ENCODE peak calls at places on chromosome 9, in eight cellular contexts. X is NCI-H1417; R is activated naive CD8-positive, alpha-beta T cell treated with anti-CD3 and anti-CD28 coated beads, Interleukin-2, amount 50 U/mL, for 24 hours; G is activated T-cell treated with anti-CD3 and anti-CD28 coated beads for 1 hour; Q is Panc1; K is NCI-H2029 treated with DMSO at 0.1 percent for 48 hours; C is activated effector memory CD4-positive, alpha-beta T cell treated with Interleukin-2 at 50 U/mL for 16 hours; V is fibroblast of lung. W is an unnamed sample.
A peak's percentile ranks its signal among the peaks of the same experiment; 100 is the strongest.

GRCh38 chr9:127598839-127599549 is 13.1 kb upstream of the STXBP1 start:
- DNase-seq in X (no peak), V (no peak), K (no peak), C (no peak), G (no peak), Q (no peak), R (no peak), W (no peak)

GRCh38 chr9:94188246-94188645 is 70.9 kb upstream of the ZNF169 start:
- DNase-seq in R (no peak), C (no peak), V (no peak), X (no peak), G (no peak), Q (no peak), K (no peak), W (no peak)

GRCh38 chr9:87327567-87328125 is 170.0 kb upstream of the DAPK1 start:
- DNase-seq in R (no peak), Q (no peak), V (no peak), G (no peak), X (no peak), C (no peak), K (no peak), W (no peak)

GRCh38 chr9:89435315-89435823 is 62.5 kb downstream of the SEMA4D start:
- DNase-seq in C (no peak), V (no peak), Q (no peak), G (no peak), K (no peak), X (peak; percentile 26), R (no peak), W (no peak)

GRCh38 chr9:117718085-117718484 is 13.9 kb downstream of the TLR4 start:
- DNase-seq in Q (no peak), K (no peak), C (no peak), R (peak; percentile 11), X (no peak), G (no peak), V (no peak), W (no peak)

GRCh38 chr9:124555043-124555442 is 47.8 kb upstream of the NR5A1 start:
- DNase-seq in R (no peak), X (no peak), V (no peak), G (no peak), K (no peak), Q (no peak), C (no peak), W (no peak)

GRCh38 chr9:108550111-108550510 is 305.7 kb downstream of the ACTL7B start:
- DNase-seq in X (no peak), R (no peak), C (no peak), K (no peak), V (peak; percentile 54), G (no peak), Q (no peak), W (no peak)

GRCh38 chr9:79535534-79535933 is 36.2 kb upstream of the TLE4 start:
- DNase-seq in X (no peak), V (no peak), C (no peak), G (no peak), R (no peak), K (no peak), Q (no peak), W (no peak)

GRCh38 chr9:97984188-97985057 is 1.3 kb downstream of the ANP32B start:
- DNase-seq in C (peak; percentile 66), K (no peak), G (peak; percentile 68), V (peak; percentile 75), R (peak; percentile 82), X (peak; percentile 95), Q (no peak), W (no peak)

GRCh38 chr9:20040991-20041606 is 252.3 kb upstream of the SLC24A2 start:
- DNase-seq in V (no peak), X (no peak), C (no peak), Q (no peak), G (no peak), K (no peak), R (no peak), W (no peak)

GRCh38 chr9:36764364-36765076 is 191.8 kb downstream of the MELK start:
- DNase-seq in V (no peak), X (peak; percentile 75), G (no peak), R (no peak), K (peak; percentile 83), C (no peak), Q (no peak), W (no peak)